ENCODE peak calls at places on chromosomes 16 and 17, in nine cellular contexts. U is choroid plexus epithelial cell; W is stimulated activated CD4-positive, alpha-beta T cell treated with anti-CD3 and anti-CD28 coated beads, Interleukin-4, amount 100 ng/mL, for 4 hours; P is kidney glomerular epithelial cell; S is NCI-H1105; I is EH; D is coronary artery; Q is pulmonary artery endothelial cell; V is activated CD4-positive, alpha-beta T cell treated with anti-CD3 and anti-CD28 coated beads for 4 hours. L is an unnamed sample.
A peak's percentile ranks its signal among the peaks of the same experiment; 100 is the strongest.

GRCh38 chr16:67092227-67092626 is 17.5 kb upstream of the PHAF1 start:
- DNase-seq in S (no peak), V (no peak), W (no peak), P (no peak), I (peak; percentile 97), Q (no peak), D (no peak), U (peak; percentile 62), L (no peak)

GRCh38 chr17:8079291-8080207 is 8.0 kb downstream of the ALOX12B start:
- DNase-seq in I (peak; percentile 63), Q (no peak), W (peak; percentile 79), D (peak; percentile 82), P (peak; percentile 56), U (peak; percentile 49), S (peak; percentile 69), V (peak; percentile 75), L (no peak)

GRCh38 chr16:85449195-85449884 is 163.8 kb upstream of the GSE1 start:
- DNase-seq in D (no peak), S (no peak), V (no peak), Q (no peak), I (no peak), W (no peak), P (no peak), U (no peak), L (no peak)

GRCh38 chr16:9047689-9048301 is 43.6 kb upstream of the HAPSTR1 start:
- DNase-seq in P (peak; percentile 99), Q (peak; percentile 96), V (peak; percentile 61), W (peak; percentile 69), U (peak; percentile 99), S (no peak), D (peak; percentile 96), I (peak; percentile 100), L (no peak)

GRCh38 chr16:87653234-87653633 is 50.9 kb downstream of the JPH3 start:
- DNase-seq in W (no peak), D (no peak), P (no peak), Q (no peak), I (no peak), S (no peak), U (peak; percentile 42), V (no peak), L (peak; percentile 59)

GRCh38 chr17:9918804-9919352 is 13.8 kb upstream of the RCVRN start:
- DNase-seq in P (no peak), U (no peak), D (peak; percentile 68), Q (no peak), W (no peak), V (no peak), S (no peak), I (no peak), L (no peak)

GRCh38 chr16:13343981-13344380 is 442.6 kb downstream of the SHISA9 start:
- DNase-seq in S (no peak), W (no peak), U (no peak), Q (no peak), I (no peak), P (peak; percentile 25), V (no peak), D (no peak), L (no peak)

GRCh38 chr16:87953308-87954208 is 2.3 kb downstream of the BANP start:
- DNase-seq in I (no peak), D (no peak), P (no peak), Q (peak; percentile 17), U (no peak), V (no peak), W (no peak), S (no peak), L (no peak)

GRCh38 chr16:1152123-1152638 is 725 bp upstream of the CACNA1H start:
- DNase-seq in I (no peak), S (no peak), U (no peak), P (no peak), V (peak; percentile 69), D (no peak), W (peak; percentile 74), Q (no peak), L (no peak)

GRCh38 chr16:85014311-85014710 is 3.0 kb upstream of the ZDHHC7 start:
- DNase-seq in U (no peak), P (no peak), S (no peak), D (no peak), I (no peak), V (no peak), Q (no peak), W (no peak), L (no peak)

GRCh38 chr16:70665113-70665694 is 18.8 kb downstream of the IL34 start:
- DNase-seq in Q (no peak), U (no peak), V (no peak), P (no peak), D (no peak), I (no peak), W (no peak), S (no peak), L (no peak)

GRCh38 chr16:72876221-72876620 is 171.7 kb downstream of the ZFHX3 start:
- DNase-seq in D (no peak), I (peak; percentile 95), U (peak; percentile 95), P (no peak), W (no peak), Q (peak; percentile 44), V (no peak), S (no peak), L (no peak)

GRCh38 chr17:78694805-78695531 is 87.1 kb downstream of the CYTH1 start:
- DNase-seq in I (no peak), D (no peak), S (no peak), U (no peak), P (no peak), V (no peak), W (no peak), Q (no peak), L (no peak)

GRCh38 chr16:79601978-79602609 is 1.6 kb upstream of the MAF start:
- DNase-seq in I (peak; percentile 51), D (peak; percentile 83), W (peak; percentile 73), S (peak; percentile 63), Q (peak; percentile 22), V (peak; percentile 92), U (peak; percentile 87), P (peak; percentile 76), L (peak; percentile 69)

GRCh38 chr16:75318737-75319136 is 67.3 kb upstream of the BCAR1 start:
- DNase-seq in S (no peak), Q (no peak), U (no peak), I (no peak), V (no peak), D (no peak), P (no peak), W (no peak), L (no peak)

GRCh38 chr16:56995136-56995805 is 5.9 kb downstream of the NLRC5 start:
- DNase-seq in D (no peak), Q (no peak), S (no peak), P (no peak), U (no peak), V (no peak), W (no peak), I (no peak), L (no peak)

GRCh38 chr17:28497931-28498330 is 8.2 kb upstream of the FOXN1 start:
- DNase-seq in S (peak; percentile 29), W (no peak), U (no peak), V (no peak), I (no peak), Q (no peak), P (no peak), D (no peak), L (no peak)

L was measured in NAMALWA.